ENCODE peak calls at places on chromosomes 3 and 15, in eight cellular contexts. One of them, this sample, is unnamed.

GRCh38 chr15:66151809-66152208 is 101.7 kb downstream of the MEGF11 start:
- DNase-seq in suprapubic skin: no peak
- DNase-seq in stimulated activated CD8-positive, alpha-beta memory T cell treated with anti-CD3 and anti-CD28 coated beads, Interleukin-15, amount 100 ng/mL, for 4 hours: no peak
- DNase-seq in activated CD4-positive, CD25-positive, alpha-beta regulatory T cell: no peak
- DNase-seq in HT1080: no peak
- DNase-seq in colonic mucosa: peak
- DNase-seq in activated CD4-positive, alpha-beta T cell treated with anti-CD3 and anti-CD28 coated beads for 24 hours: no peak
- DNase-seq in Calu3: peak
- DNase-seq in this sample: no peak

GRCh38 chr15:70741107-70741511 is 22.2 kb downstream of the UACA start:
- DNase-seq in activated CD4-positive, alpha-beta T cell treated with anti-CD3 and anti-CD28 coated beads for 24 hours: no peak
- DNase-seq in HT1080: peak
- DNase-seq in stimulated activated CD8-positive, alpha-beta memory T cell treated with anti-CD3 and anti-CD28 coated beads, Interleukin-15, amount 100 ng/mL, for 4 hours: no peak
- DNase-seq in Calu3: peak
- DNase-seq in activated CD4-positive, CD25-positive, alpha-beta regulatory T cell: no peak
- DNase-seq in colonic mucosa: peak
- DNase-seq in suprapubic skin: peak
- DNase-seq in this sample: peak

GRCh38 chr3:104606812-104607211 is 759.9 kb upstream of the ALCAM start:
- DNase-seq in colonic mucosa: no peak
- DNase-seq in activated CD4-positive, CD25-positive, alpha-beta regulatory T cell: no peak
- DNase-seq in Calu3: no peak
- DNase-seq in HT1080: no peak
- DNase-seq in activated CD4-positive, alpha-beta T cell treated with anti-CD3 and anti-CD28 coated beads for 24 hours: no peak
- DNase-seq in stimulated activated CD8-positive, alpha-beta memory T cell treated with anti-CD3 and anti-CD28 coated beads, Interleukin-15, amount 100 ng/mL, for 4 hours: no peak
- DNase-seq in suprapubic skin: no peak
- DNase-seq in this sample: no peak

GRCh38 chr3:150790621-150791020 is 27.7 kb upstream of the SIAH2 start:
- DNase-seq in activated CD4-positive, CD25-positive, alpha-beta regulatory T cell: no peak
- DNase-seq in suprapubic skin: no peak
- DNase-seq in HT1080: no peak
- DNase-seq in colonic mucosa: no peak
- DNase-seq in stimulated activated CD8-positive, alpha-beta memory T cell treated with anti-CD3 and anti-CD28 coated beads, Interleukin-15, amount 100 ng/mL, for 4 hours: no peak
- DNase-seq in Calu3: no peak
- DNase-seq in activated CD4-positive, alpha-beta T cell treated with anti-CD3 and anti-CD28 coated beads for 24 hours: no peak
- DNase-seq in this sample: no peak

GRCh38 chr15:52115598-52116427 is 3.2 kb upstream of the BCL2L10 start:
- DNase-seq in stimulated activated CD8-positive, alpha-beta memory T cell treated with anti-CD3 and anti-CD28 coated beads, Interleukin-15, amount 100 ng/mL, for 4 hours: no peak
- DNase-seq in Calu3: no peak
- DNase-seq in HT1080: no peak
- DNase-seq in colonic mucosa: peak
- DNase-seq in activated CD4-positive, alpha-beta T cell treated with anti-CD3 and anti-CD28 coated beads for 24 hours: no peak
- DNase-seq in suprapubic skin: no peak
- DNase-seq in activated CD4-positive, CD25-positive, alpha-beta regulatory T cell: no peak
- DNase-seq in this sample: no peak

GRCh38 chr3:121482651-121483050 is 63.1 kb downstream of the POLQ start:
- DNase-seq in stimulated activated CD8-positive, alpha-beta memory T cell treated with anti-CD3 and anti-CD28 coated beads, Interleukin-15, amount 100 ng/mL, for 4 hours: no peak
- DNase-seq in HT1080: peak
- DNase-seq in Calu3: no peak
- DNase-seq in colonic mucosa: no peak
- DNase-seq in suprapubic skin: no peak
- DNase-seq in activated CD4-positive, CD25-positive, alpha-beta regulatory T cell: no peak
- DNase-seq in activated CD4-positive, alpha-beta T cell treated with anti-CD3 and anti-CD28 coated beads for 24 hours: no peak
- DNase-seq in this sample: peak

GRCh38 chr3:87732294-87732693 is 326.5 kb downstream of the CGGBP1 start:
- DNase-seq in HT1080: no peak
- DNase-seq in stimulated activated CD8-positive, alpha-beta memory T cell treated with anti-CD3 and anti-CD28 coated beads, Interleukin-15, amount 100 ng/mL, for 4 hours: no peak
- DNase-seq in colonic mucosa: no peak
- DNase-seq in suprapubic skin: no peak
- DNase-seq in activated CD4-positive, alpha-beta T cell treated with anti-CD3 and anti-CD28 coated beads for 24 hours: no peak
- DNase-seq in Calu3: no peak
- DNase-seq in activated CD4-positive, CD25-positive, alpha-beta regulatory T cell: no peak
- DNase-seq in this sample: no peak

GRCh38 chr3:48896991-48897390 is 1.7 kb downstream of the SLC25A20 start:
- DNase-seq in HT1080: no peak
- DNase-seq in colonic mucosa: no peak
- DNase-seq in activated CD4-positive, alpha-beta T cell treated with anti-CD3 and anti-CD28 coated beads for 24 hours: no peak
- DNase-seq in suprapubic skin: no peak
- DNase-seq in Calu3: no peak
- DNase-seq in activated CD4-positive, CD25-positive, alpha-beta regulatory T cell: no peak
- DNase-seq in stimulated activated CD8-positive, alpha-beta memory T cell treated with anti-CD3 and anti-CD28 coated beads, Interleukin-15, amount 100 ng/mL, for 4 hours: no peak
- DNase-seq in this sample: no peak

GRCh38 chr3:153595186-153595815 is 433.3 kb downstream of the RAP2B start:
- DNase-seq in HT1080: peak
- DNase-seq in colonic mucosa: no peak
- DNase-seq in activated CD4-positive, CD25-positive, alpha-beta regulatory T cell: no peak
- DNase-seq in stimulated activated CD8-positive, alpha-beta memory T cell treated with anti-CD3 and anti-CD28 coated beads, Interleukin-15, amount 100 ng/mL, for 4 hours: no peak
- DNase-seq in Calu3: peak
- DNase-seq in activated CD4-positive, alpha-beta T cell treated with anti-CD3 and anti-CD28 coated beads for 24 hours: no peak
- DNase-seq in suprapubic skin: no peak
- DNase-seq in this sample: peak

GRCh38 chr15:82855286-82856092 is 46.1 kb downstream of the WHAMM start:
- DNase-seq in HT1080: no peak
- DNase-seq in Calu3: no peak
- DNase-seq in colonic mucosa: no peak
- DNase-seq in stimulated activated CD8-positive, alpha-beta memory T cell treated with anti-CD3 and anti-CD28 coated beads, Interleukin-15, amount 100 ng/mL, for 4 hours: no peak
- DNase-seq in activated CD4-positive, CD25-positive, alpha-beta regulatory T cell: no peak
- DNase-seq in activated CD4-positive, alpha-beta T cell treated with anti-CD3 and anti-CD28 coated beads for 24 hours: no peak
- DNase-seq in suprapubic skin: peak
- DNase-seq in this sample: no peak

GRCh38 chr15:96052572-96053038 is 277.9 kb upstream of the NR2F2 start:
- DNase-seq in suprapubic skin: no peak
- DNase-seq in Calu3: peak
- DNase-seq in colonic mucosa: no peak
- DNase-seq in activated CD4-positive, alpha-beta T cell treated with anti-CD3 and anti-CD28 coated beads for 24 hours: no peak
- DNase-seq in HT1080: no peak
- DNase-seq in activated CD4-positive, CD25-positive, alpha-beta regulatory T cell: no peak
- DNase-seq in stimulated activated CD8-positive, alpha-beta memory T cell treated with anti-CD3 and anti-CD28 coated beads, Interleukin-15, amount 100 ng/mL, for 4 hours: no peak
- DNase-seq in this sample: no peak

GRCh38 chr3:126417461-126418255 is 22.9 kb downstream of the CFAP100 start:
- DNase-seq in colonic mucosa: no peak
- DNase-seq in activated CD4-positive, alpha-beta T cell treated with anti-CD3 and anti-CD28 coated beads for 24 hours: no peak
- DNase-seq in HT1080: no peak
- DNase-seq in activated CD4-positive, CD25-positive, alpha-beta regulatory T cell: no peak
- DNase-seq in Calu3: no peak
- DNase-seq in suprapubic skin: no peak
- DNase-seq in stimulated activated CD8-positive, alpha-beta memory T cell treated with anti-CD3 and anti-CD28 coated beads, Interleukin-15, amount 100 ng/mL, for 4 hours: no peak
- DNase-seq in this sample: no peak

GRCh38 chr15:64096486-64097431 is 977 bp downstream of the SNX1 start:
- DNase-seq in activated CD4-positive, alpha-beta T cell treated with anti-CD3 and anti-CD28 coated beads for 24 hours: no peak
- DNase-seq in Calu3: peak
- DNase-seq in HT1080: no peak
- DNase-seq in colonic mucosa: peak
- DNase-seq in activated CD4-positive, CD25-positive, alpha-beta regulatory T cell: no peak
- DNase-seq in suprapubic skin: no peak
- DNase-seq in stimulated activated CD8-positive, alpha-beta memory T cell treated with anti-CD3 and anti-CD28 coated beads, Interleukin-15, amount 100 ng/mL, for 4 hours: no peak
- DNase-seq in this sample: peak

GRCh38 chr3:55527381-55527780 is 40.3 kb upstream of the WNT5A start:
- DNase-seq in activated CD4-positive, CD25-positive, alpha-beta regulatory T cell: no peak
- DNase-seq in colonic mucosa: no peak
- DNase-seq in suprapubic skin: no peak
- DNase-seq in stimulated activated CD8-positive, alpha-beta memory T cell treated with anti-CD3 and anti-CD28 coated beads, Interleukin-15, amount 100 ng/mL, for 4 hours: no peak
- DNase-seq in activated CD4-positive, alpha-beta T cell treated with anti-CD3 and anti-CD28 coated beads for 24 hours: no peak
- DNase-seq in HT1080: no peak
- DNase-seq in Calu3: no peak
- DNase-seq in this sample: no peak

GRCh38 chr3:178895178-178895789 is 176.3 kb downstream of the ZMAT3 start:
- DNase-seq in Calu3: no peak
- DNase-seq in colonic mucosa: no peak
- DNase-seq in activated CD4-positive, alpha-beta T cell treated with anti-CD3 and anti-CD28 coated beads for 24 hours: no peak
- DNase-seq in activated CD4-positive, CD25-positive, alpha-beta regulatory T cell: no peak
- DNase-seq in HT1080: no peak
- DNase-seq in suprapubic skin: no peak
- DNase-seq in stimulated activated CD8-positive, alpha-beta memory T cell treated with anti-CD3 and anti-CD28 coated beads, Interleukin-15, amount 100 ng/mL, for 4 hours: no peak
- DNase-seq in this sample: no peak

GRCh38 chr3:36366308-36366707 is 14.0 kb upstream of the STAC start:
- DNase-seq in activated CD4-positive, CD25-positive, alpha-beta regulatory T cell: no peak
- DNase-seq in activated CD4-positive, alpha-beta T cell treated with anti-CD3 and anti-CD28 coated beads for 24 hours: no peak
- DNase-seq in stimulated activated CD8-positive, alpha-beta memory T cell treated with anti-CD3 and anti-CD28 coated beads, Interleukin-15, amount 100 ng/mL, for 4 hours: no peak
- DNase-seq in HT1080: no peak
- DNase-seq in suprapubic skin: no peak
- DNase-seq in Calu3: no peak
- DNase-seq in colonic mucosa: no peak
- DNase-seq in this sample: no peak

GRCh38 chr15:85726446-85726845 is 68.3 kb downstream of the KLHL25 start:
- DNase-seq in colonic mucosa: no peak
- DNase-seq in stimulated activated CD8-positive, alpha-beta memory T cell treated with anti-CD3 and anti-CD28 coated beads, Interleukin-15, amount 100 ng/mL, for 4 hours: no peak
- DNase-seq in activated CD4-positive, CD25-positive, alpha-beta regulatory T cell: no peak
- DNase-seq in Calu3: no peak
- DNase-seq in suprapubic skin: no peak
- DNase-seq in activated CD4-positive, alpha-beta T cell treated with anti-CD3 and anti-CD28 coated beads for 24 hours: no peak
- DNase-seq in HT1080: no peak
- DNase-seq in this sample: no peak

GRCh38 chr15:91521996-91522395 is 331.5 kb upstream of the SLCO3A1 start:
- DNase-seq in colonic mucosa: no peak
- DNase-seq in HT1080: peak
- DNase-seq in activated CD4-positive, CD25-positive, alpha-beta regulatory T cell: no peak
- DNase-seq in stimulated activated CD8-positive, alpha-beta memory T cell treated with anti-CD3 and anti-CD28 coated beads, Interleukin-15, amount 100 ng/mL, for 4 hours: no peak
- DNase-seq in activated CD4-positive, alpha-beta T cell treated with anti-CD3 and anti-CD28 coated beads for 24 hours: no peak
- DNase-seq in Calu3: no peak
- DNase-seq in suprapubic skin: no peak
- DNase-seq in this sample: peak

GRCh38 chr3:24299236-24299635 is 195.4 kb downstream of the THRB start:
- DNase-seq in activated CD4-positive, alpha-beta T cell treated with anti-CD3 and anti-CD28 coated beads for 24 hours: no peak
- DNase-seq in suprapubic skin: no peak
- DNase-seq in stimulated activated CD8-positive, alpha-beta memory T cell treated with anti-CD3 and anti-CD28 coated beads, Interleukin-15, amount 100 ng/mL, for 4 hours: no peak
- DNase-seq in activated CD4-positive, CD25-positive, alpha-beta regulatory T cell: no peak
- DNase-seq in Calu3: no peak
- DNase-seq in colonic mucosa: no peak
- DNase-seq in HT1080: no peak
- DNase-seq in this sample: peak

GRCh38 chr15:57675481-57676181 is 30.9 kb upstream of the POLR2M start:
- DNase-seq in stimulated activated CD8-positive, alpha-beta memory T cell treated with anti-CD3 and anti-CD28 coated beads, Interleukin-15, amount 100 ng/mL, for 4 hours: no peak
- DNase-seq in Calu3: peak
- DNase-seq in HT1080: no peak
- DNase-seq in colonic mucosa: no peak
- DNase-seq in suprapubic skin: no peak
- DNase-seq in activated CD4-positive, alpha-beta T cell treated with anti-CD3 and anti-CD28 coated beads for 24 hours: no peak
- DNase-seq in activated CD4-positive, CD25-positive, alpha-beta regulatory T cell: no peak
- DNase-seq in this sample: no peak

GRCh38 chr15:80953953-80954778 is 35.5 kb downstream of the MESD start:
- DNase-seq in HT1080: no peak
- DNase-seq in activated CD4-positive, CD25-positive, alpha-beta regulatory T cell: no peak
- DNase-seq in suprapubic skin: no peak
- DNase-seq in colonic mucosa: no peak
- DNase-seq in stimulated activated CD8-positive, alpha-beta memory T cell treated with anti-CD3 and anti-CD28 coated beads, Interleukin-15, amount 100 ng/mL, for 4 hours: no peak
- DNase-seq in Calu3: no peak
- DNase-seq in activated CD4-positive, alpha-beta T cell treated with anti-CD3 and anti-CD28 coated beads for 24 hours: no peak
- DNase-seq in this sample: no peak

GRCh38 chr3:192062186-192062585 is 601.2 kb downstream of the PYDC2 start:
- DNase-seq in stimulated activated CD8-positive, alpha-beta memory T cell treated with anti-CD3 and anti-CD28 coated beads, Interleukin-15, amount 100 ng/mL, for 4 hours: no peak
- DNase-seq in activated CD4-positive, CD25-positive, alpha-beta regulatory T cell: no peak
- DNase-seq in HT1080: peak
- DNase-seq in colonic mucosa: no peak
- DNase-seq in Calu3: no peak
- DNase-seq in suprapubic skin: no peak
- DNase-seq in activated CD4-positive, alpha-beta T cell treated with anti-CD3 and anti-CD28 coated beads for 24 hours: no peak
- DNase-seq in this sample: no peak

GRCh38 chr3:41961750-41962679 is at the start of gene ULK4:
- DNase-seq in colonic mucosa: peak
- DNase-seq in activated CD4-positive, alpha-beta T cell treated with anti-CD3 and anti-CD28 coated beads for 24 hours: peak
- DNase-seq in activated CD4-positive, CD25-positive, alpha-beta regulatory T cell: peak
- DNase-seq in HT1080: peak
- DNase-seq in Calu3: peak
- DNase-seq in suprapubic skin: peak
- DNase-seq in stimulated activated CD8-positive, alpha-beta memory T cell treated with anti-CD3 and anti-CD28 coated beads, Interleukin-15, amount 100 ng/mL, for 4 hours: peak
- DNase-seq in this sample: peak

GRCh38 chr3:150577854-150578253 is 25.3 kb upstream of the SELENOT start:
- DNase-seq in Calu3: no peak
- DNase-seq in suprapubic skin: no peak
- DNase-seq in stimulated activated CD8-positive, alpha-beta memory T cell treated with anti-CD3 and anti-CD28 coated beads, Interleukin-15, amount 100 ng/mL, for 4 hours: no peak
- DNase-seq in activated CD4-positive, alpha-beta T cell treated with anti-CD3 and anti-CD28 coated beads for 24 hours: no peak
- DNase-seq in HT1080: no peak
- DNase-seq in activated CD4-positive, CD25-positive, alpha-beta regulatory T cell: no peak
- DNase-seq in colonic mucosa: no peak
- DNase-seq in this sample: no peak

GRCh38 chr3:171184372-171184771 is 157.9 kb upstream of the SLC2A2 start:
- DNase-seq in HT1080: no peak
- DNase-seq in activated CD4-positive, alpha-beta T cell treated with anti-CD3 and anti-CD28 coated beads for 24 hours: no peak
- DNase-seq in activated CD4-positive, CD25-positive, alpha-beta regulatory T cell: no peak
- DNase-seq in Calu3: no peak
- DNase-seq in colonic mucosa: no peak
- DNase-seq in stimulated activated CD8-positive, alpha-beta memory T cell treated with anti-CD3 and anti-CD28 coated beads, Interleukin-15, amount 100 ng/mL, for 4 hours: no peak
- DNase-seq in suprapubic skin: no peak
- DNase-seq in this sample: no peak

GRCh38 chr15:80404057-80404718 is at the start of gene ARNT2:
- DNase-seq in colonic mucosa: no peak
- DNase-seq in Calu3: peak
- DNase-seq in suprapubic skin: no peak
- DNase-seq in HT1080: no peak
- DNase-seq in activated CD4-positive, alpha-beta T cell treated with anti-CD3 and anti-CD28 coated beads for 24 hours: no peak
- DNase-seq in activated CD4-positive, CD25-positive, alpha-beta regulatory T cell: no peak
- DNase-seq in stimulated activated CD8-positive, alpha-beta memory T cell treated with anti-CD3 and anti-CD28 coated beads, Interleukin-15, amount 100 ng/mL, for 4 hours: no peak
- DNase-seq in this sample: peak

This sample was measured in NCI-H226.